ENCODE peak calls at places on chromosome 3, in eight cellular contexts. G, A, Q, H, W, B, M and S are unnamed samples.

GRCh38 chr3:101643861-101644613 is 32.9 kb downstream of the ZBTB11 start:
- DNase-seq in G (no peak), A (peak), Q (peak), H (peak), W (no peak), B (peak), M (no peak), S (no peak)

GRCh38 chr3:189513281-189514151 is 117.7 kb upstream of the TP63 start:
- DNase-seq in G (no peak), A (no peak), Q (no peak), H (no peak), W (no peak), B (no peak), M (no peak), S (peak)

GRCh38 chr3:129822679-129823078 is 70.8 kb downstream of the TMCC1 start:
- DNase-seq in G (no peak), A (peak), Q (no peak), H (peak), W (no peak), B (peak), M (no peak), S (no peak)

GRCh38 chr3:12658593-12659058 is 5.3 kb downstream of the RAF1 start:
- DNase-seq in G (no peak), A (peak), Q (no peak), H (peak), W (no peak), B (peak), M (no peak), S (no peak)

GRCh38 chr3:187223799-187224198 is 26.5 kb downstream of the RTP1 start:
- DNase-seq in G (no peak), A (no peak), Q (no peak), H (no peak), W (no peak), B (peak), M (no peak), S (no peak)

GRCh38 chr3:129618901-129619671 is 12.6 kb upstream of the PLXND1 start:
- DNase-seq in G (no peak), A (no peak), Q (peak), H (no peak), W (peak), B (no peak), M (no peak), S (no peak)

GRCh38 chr3:43998841-43999805 is 242.6 kb upstream of the TOPAZ1 start:
- DNase-seq in G (no peak), A (peak), Q (no peak), H (peak), W (peak), B (peak), M (no peak), S (no peak)

GRCh38 chr3:129530331-129530761 is 1.9 kb downstream of the RHO start:
- DNase-seq in G (no peak), A (peak), Q (no peak), H (peak), W (no peak), B (peak), M (no peak), S (no peak)

GRCh38 chr3:49826016-49826415 is 12.3 kb upstream of the UBA7 start:
- DNase-seq in G (no peak), A (no peak), Q (no peak), H (peak), W (no peak), B (no peak), M (no peak), S (no peak)